ENCODE peak calls at places on chromosomes 13 and 19, in seven cellular contexts. E, P, S, G, D, Z and J are unnamed samples.

GRCh38 chr19:40322271-40322610 is 26.0 kb downstream of the C19orf47 start:
- DNase-seq in E (no peak), P (no peak), S (peak), G (no peak), D (no peak), Z (no peak), J (no peak)

GRCh38 chr19:54252845-54253244 is 4.2 kb downstream of the LILRB5 start:
- DNase-seq in E (no peak), P (no peak), S (no peak), G (no peak), D (no peak), Z (no peak), J (no peak)

GRCh38 chr19:14432817-14433453 is at the start of gene PKN1:
- DNase-seq in E (peak), P (no peak), S (peak), G (peak), D (peak), Z (peak), J (peak)

GRCh38 chr13:100648354-100648753 is 26.2 kb downstream of the TMTC4 start:
- DNase-seq in E (no peak), P (no peak), S (no peak), G (no peak), D (no peak), Z (no peak), J (no peak)

GRCh38 chr19:18109363-18109730 is 11.8 kb downstream of the MAST3 start:
- DNase-seq in E (no peak), P (no peak), S (no peak), G (no peak), D (no peak), Z (no peak), J (no peak)

GRCh38 chr13:49976314-49977258 is 20.3 kb upstream of the TRIM13 start:
- DNase-seq in E (peak), P (peak), S (peak), G (peak), D (peak), Z (peak), J (peak)

GRCh38 chr13:108227651-108228272 is 9.6 kb downstream of the ABHD13 start:
- DNase-seq in E (peak), P (peak), S (peak), G (peak), D (peak), Z (peak), J (peak)

GRCh38 chr19:45160870-45161714 is at the start of gene NKPD1:
- DNase-seq in E (no peak), P (no peak), S (peak), G (peak), D (no peak), Z (peak), J (no peak)

GRCh38 chr19:54335979-54336892 is 2.7 kb downstream of the LILRA4 start:
- DNase-seq in E (no peak), P (no peak), S (no peak), G (no peak), D (no peak), Z (no peak), J (no peak)

GRCh38 chr19:4523306-4524110 is 5.2 kb upstream of the PLIN4 start:
- DNase-seq in E (peak), P (peak), S (peak), G (peak), D (peak), Z (peak), J (peak)

GRCh38 chr13:32153056-32153455 is 121.5 kb downstream of the FRY start:
- DNase-seq in E (no peak), P (no peak), S (peak), G (peak), D (no peak), Z (no peak), J (no peak)

GRCh38 chr19:3760871-3761361 is 576 bp downstream of the APBA3 start:
- DNase-seq in E (peak), P (no peak), S (peak), G (no peak), D (no peak), Z (peak), J (peak)

GRCh38 chr19:46741447-46741846 is 4.4 kb upstream of the FKRP start:
- DNase-seq in E (no peak), P (no peak), S (no peak), G (no peak), D (no peak), Z (peak), J (no peak)

GRCh38 chr19:44677019-44677809 is 5.9 kb downstream of the CEACAM19 start:
- DNase-seq in E (peak), P (peak), S (peak), G (peak), D (peak), Z (peak), J (no peak)

GRCh38 chr13:87712012-87712411 is 40.8 kb downstream of the SLITRK5 start:
- DNase-seq in E (no peak), P (no peak), S (no peak), G (no peak), D (peak), Z (peak), J (no peak)

GRCh38 chr13:98133949-98134348 is 8.9 kb upstream of the FARP1 start:
- DNase-seq in E (no peak), P (no peak), S (no peak), G (no peak), D (no peak), Z (no peak), J (no peak)

GRCh38 chr19:48490980-48491792 is 20.4 kb downstream of the LMTK3 start:
- DNase-seq in E (peak), P (peak), S (peak), G (peak), D (peak), Z (peak), J (peak)

GRCh38 chr19:32172761-32173160 is 172.6 kb upstream of the ZNF507 start:
- DNase-seq in E (no peak), P (no peak), S (no peak), G (no peak), D (peak), Z (peak), J (no peak)

GRCh38 chr13:42001580-42001979 is 40.7 kb upstream of the VWA8 start:
- DNase-seq in E (no peak), P (no peak), S (peak), G (peak), D (peak), Z (peak), J (no peak)

GRCh38 chr19:42330521-42330835 is 5.0 kb downstream of the MEGF8 start:
- DNase-seq in E (no peak), P (no peak), S (peak), G (no peak), D (no peak), Z (no peak), J (no peak)

GRCh38 chr13:35231426-35231825 is 245.1 kb downstream of the MAB21L1 start:
- DNase-seq in E (no peak), P (no peak), S (no peak), G (no peak), D (no peak), Z (no peak), J (no peak)

GRCh38 chr19:33301011-33301899 is 1.1 kb downstream of the CEBPA start:
- DNase-seq in E (no peak), P (no peak), S (peak), G (no peak), D (peak), Z (peak), J (no peak)

GRCh38 chr19:459724-460511 is 915 bp downstream of the SHC2 start:
- DNase-seq in E (no peak), P (no peak), S (peak), G (peak), D (peak), Z (peak), J (no peak)
- H3K27ac ChIP-seq in E (no peak), P (peak), S (no peak), G (no peak), D (no peak), Z (no peak), J (no peak)

DNA sequence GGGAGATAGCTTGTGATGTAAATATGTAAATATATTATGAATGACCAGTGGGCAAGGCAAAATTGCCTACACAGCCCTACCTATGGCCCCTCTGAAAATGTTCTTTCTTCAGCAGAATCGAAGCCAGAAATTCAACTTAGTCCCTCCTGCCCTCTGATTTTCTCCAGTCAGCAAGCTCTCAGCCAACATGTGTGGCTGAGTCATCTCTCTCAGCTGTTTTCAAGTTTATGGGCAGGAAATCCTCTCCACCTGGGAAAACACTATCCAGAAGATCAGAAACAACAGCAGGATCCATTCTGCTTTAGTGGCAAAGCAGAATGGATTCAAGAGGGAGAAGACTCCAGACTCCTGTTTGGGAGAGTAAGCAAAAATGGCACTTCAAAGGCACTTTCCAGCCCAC is 8.9 kb upstream of the ZNF527 start:
- DNase-seq in E (no peak), P (no peak), S (peak), G (no peak), D (no peak), Z (no peak), J (no peak)
- TF ChIP-seq EZH2phosphoT487 in E (no peak), P (no peak), S (no peak), G (no peak), D (no peak), Z (no peak), J (no peak)

DNA sequence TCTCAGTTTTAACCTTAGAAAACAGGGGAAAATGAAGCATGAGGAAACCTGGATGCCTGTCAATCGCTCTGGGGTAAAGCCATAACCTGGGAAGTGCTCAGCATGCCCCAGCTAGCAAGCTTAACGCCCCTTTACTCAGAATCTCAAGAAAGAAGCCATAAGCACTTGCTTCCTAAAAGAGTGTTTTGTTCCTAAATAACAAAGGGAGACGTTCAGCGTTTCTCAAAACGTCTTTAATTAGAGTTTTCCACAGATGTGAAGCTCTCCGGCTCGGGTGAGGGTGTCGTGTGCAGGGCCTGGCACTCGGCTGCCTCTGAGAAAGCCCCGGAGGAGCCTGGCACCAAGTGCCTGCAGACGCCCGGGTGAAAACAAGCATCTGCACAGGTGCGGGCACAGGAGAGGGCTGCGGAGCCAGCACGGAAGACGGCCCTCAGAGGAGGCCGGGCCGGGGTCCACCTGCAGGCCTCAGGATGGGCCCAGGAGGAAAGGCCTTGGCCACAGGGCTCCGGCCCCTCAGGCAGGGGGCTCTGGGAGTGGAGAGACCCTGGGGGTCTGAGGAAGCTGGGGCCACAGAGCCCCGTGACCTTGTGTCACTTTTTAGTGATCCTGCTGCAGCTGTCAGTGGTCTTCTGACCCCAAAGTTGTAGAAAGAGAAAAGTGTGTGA is 6.2 kb downstream of the GAS6 start:
- DNase-seq in E (no peak), P (no peak), S (no peak), G (no peak), D (peak), Z (no peak), J (peak)
- H3K27ac ChIP-seq in E (no peak), P (no peak), S (peak), G (no peak), D (peak), Z (peak), J (peak)

GRCh38 chr19:52687658-52688057 is 47.2 kb downstream of the ZNF611 start:
- DNase-seq in E (no peak), P (no peak), S (no peak), G (no peak), D (no peak), Z (no peak), J (no peak)

GRCh38 chr19:52689804-52690394 is 44.9 kb downstream of the ZNF611 start:
- DNase-seq in E (no peak), P (no peak), S (peak), G (no peak), D (peak), Z (peak), J (no peak)

GRCh38 chr19:52690395-52691214 is 44.2 kb downstream of the ZNF611 start:
- DNase-seq in E (peak), P (peak), S (peak), G (peak), D (peak), Z (peak), J (peak)

GRCh38 chr19:52688335-52688734 is 46.5 kb downstream of the ZNF611 start:
- DNase-seq in E (no peak), P (no peak), S (no peak), G (no peak), D (no peak), Z (no peak), J (no peak)

DNA sequence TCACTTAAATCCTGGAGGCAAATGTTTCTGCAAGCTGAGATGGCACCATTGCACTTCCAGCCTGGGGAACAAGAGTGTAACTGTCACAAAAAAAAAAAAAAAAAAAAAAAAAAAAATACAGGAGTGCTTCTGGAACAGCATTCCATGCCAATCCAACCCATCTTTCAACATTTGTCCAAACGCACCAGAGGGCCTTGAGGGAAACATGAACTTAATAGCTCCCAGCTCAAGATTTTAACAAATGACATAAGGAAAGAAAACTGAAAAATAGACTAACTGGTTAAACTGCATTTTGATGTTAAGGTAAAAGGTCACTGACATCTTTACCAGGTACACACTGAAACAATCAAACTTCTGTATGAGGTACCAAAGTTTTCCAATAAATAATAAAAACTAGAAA is 47.7 kb upstream of the ZNF83 start:
- DNase-seq in E (no peak), P (no peak), S (no peak), G (peak), D (no peak), Z (no peak), J (no peak)
- TF ChIP-seq EZH2phosphoT487 in E (no peak), P (no peak), S (no peak), G (no peak), D (no peak), Z (no peak), J (no peak)

GRCh38 chr19:9986787-9987281 is 23.5 kb downstream of the COL5A3 start:
- DNase-seq in E (no peak), P (no peak), S (peak), G (no peak), D (peak), Z (peak), J (no peak)
- H3K27ac ChIP-seq in E (no peak), P (no peak), S (peak), G (no peak), D (no peak), Z (no peak), J (no peak)

GRCh38 chr19:49631279-49631588 is 8.7 kb downstream of the RRAS start:
- DNase-seq in E (no peak), P (no peak), S (peak), G (no peak), D (no peak), Z (no peak), J (no peak)
- TF ChIP-seq EZH2phosphoT487 in E (no peak), P (no peak), S (no peak), G (no peak), D (no peak), Z (no peak), J (no peak)

DNA sequence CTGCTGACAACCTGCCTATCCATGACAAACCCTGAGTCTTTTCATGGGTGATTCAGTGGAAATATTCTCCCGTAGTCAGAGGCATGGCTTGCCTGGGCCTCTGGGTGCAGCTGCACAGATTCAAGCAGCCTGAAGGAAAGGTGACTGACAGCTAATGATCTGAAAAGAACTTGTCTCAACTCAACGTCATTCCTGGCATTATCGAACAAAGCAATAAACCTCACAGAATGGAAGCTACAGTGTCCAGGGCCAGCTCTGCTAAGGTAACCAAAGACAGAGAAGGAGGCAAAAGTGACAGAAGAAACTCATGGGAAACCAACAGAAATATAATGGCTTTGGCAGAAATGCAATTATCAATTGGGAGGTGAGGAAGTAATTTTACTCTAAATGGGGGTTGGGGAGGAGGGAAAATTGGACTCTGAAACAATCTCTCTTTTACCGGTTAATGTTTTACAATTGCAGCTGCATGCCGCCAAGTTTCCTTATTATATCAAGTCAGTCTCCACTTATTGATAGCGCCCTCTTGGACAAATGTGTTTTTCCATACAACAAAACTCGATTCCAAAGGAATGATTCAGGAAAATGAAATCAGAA is 12.9 kb downstream of the STARD13 start:
- DNase-seq in E (no peak), P (no peak), S (peak), G (peak), D (no peak), Z (no peak), J (no peak)
- H3K27ac ChIP-seq in E (no peak), P (no peak), S (no peak), G (peak), D (no peak), Z (no peak), J (no peak)

GRCh38 chr19:8458380-8458779 is 13.6 kb downstream of the HNRNPM start:
- DNase-seq in E (no peak), P (no peak), S (no peak), G (no peak), D (no peak), Z (no peak), J (no peak)
- TF ChIP-seq EZH2phosphoT487 in E (no peak), P (no peak), S (no peak), G (no peak), D (no peak), Z (no peak), J (no peak)

GRCh38 chr19:11244846-11245589 is 5.6 kb downstream of the ANGPTL8 start:
- DNase-seq in E (no peak), P (no peak), S (no peak), G (peak), D (no peak), Z (no peak), J (no peak)

GRCh38 chr19:11247391-11247790 is 8.0 kb downstream of the ANGPTL8 start:
- DNase-seq in E (no peak), P (no peak), S (no peak), G (no peak), D (no peak), Z (no peak), J (no peak)

GRCh38 chr19:11248852-11249251 is 9.4 kb downstream of the ANGPTL8 start:
- DNase-seq in E (no peak), P (no peak), S (no peak), G (no peak), D (no peak), Z (no peak), J (no peak)

GRCh38 chr19:11247934-11248333 is 8.5 kb downstream of the ANGPTL8 start:
- DNase-seq in E (no peak), P (no peak), S (no peak), G (no peak), D (no peak), Z (no peak), J (no peak)

GRCh38 chr19:11246941-11247340 is 7.5 kb downstream of the ANGPTL8 start:
- DNase-seq in E (no peak), P (no peak), S (no peak), G (no peak), D (no peak), Z (no peak), J (no peak)
- H3K27ac ChIP-seq in E (no peak), P (no peak), S (no peak), G (no peak), D (no peak), Z (no peak), J (no peak)

DNA sequence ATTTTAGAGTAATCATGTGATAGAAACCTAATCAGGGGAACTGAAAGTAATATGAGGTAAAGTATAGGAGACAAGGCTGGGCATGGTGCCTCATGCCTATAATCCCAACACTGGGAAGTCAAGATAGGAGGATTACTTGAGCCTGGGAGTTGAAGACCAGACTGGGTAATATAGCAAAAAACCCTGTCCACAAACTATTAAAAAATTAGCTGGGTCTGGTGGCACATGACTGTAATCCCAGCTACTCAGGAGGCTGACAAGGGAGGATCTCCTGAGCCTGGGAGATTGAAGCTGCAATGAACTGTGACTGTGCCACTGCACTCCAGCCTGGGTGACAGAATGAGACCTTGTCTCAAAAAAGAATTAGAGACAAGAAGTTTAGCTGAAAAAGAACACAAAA is 469.9 kb downstream of the GPC5 start:
- DNase-seq in E (no peak), P (no peak), S (no peak), G (no peak), D (no peak), Z (no peak), J (no peak)
- TF ChIP-seq EZH2phosphoT487 in E (no peak), P (no peak), S (no peak), G (no peak), D (no peak), Z (no peak), J (no peak)